ENCODE peak calls at places on chromosomes 2 and 18, in seven cellular contexts. N is A549, J is stomach, W is breast epithelium, O is right lobe of liver, R is adrenal gland, F is prostate gland. C is an unnamed sample.

GRCh38 chr2:1550658-1551316 is 137.5 kb downstream of the TPO start:
- DNase-seq in F (peak; percentile 33), O (peak; percentile 74), J (peak; percentile 66), R (peak; percentile 62), N (peak; percentile 46), W (no peak), C (peak; percentile 66)

GRCh38 chr2:70560452-70560851 is 6.8 kb upstream of the TGFA start:
- DNase-seq in O (no peak), J (no peak), R (no peak), F (no peak), N (no peak), W (no peak), C (no peak)

GRCh38 chr18:12744103-12744502 is 41.3 kb downstream of the PSMG2 start:
- DNase-seq in W (no peak), F (no peak), O (no peak), N (peak; percentile 69), R (no peak), J (no peak), C (no peak)

GRCh38 chr2:98649992-98650375 is 41.6 kb downstream of the UNC50 start:
- DNase-seq in O (no peak), R (no peak), F (no peak), J (no peak), W (no peak), N (no peak), C (no peak)

GRCh38 chr2:233801357-233802131 is 23.4 kb downstream of the MROH2A start:
- DNase-seq in N (no peak), W (no peak), O (no peak), J (peak; percentile 14), R (no peak), F (no peak), C (no peak)

GRCh38 chr18:59730896-59731295 is 33.7 kb upstream of the CCBE1 start:
- DNase-seq in F (no peak), N (no peak), W (no peak), R (no peak), O (no peak), J (no peak), C (no peak)

GRCh38 chr2:64649626-64650025 is 4.1 kb downstream of the SERTAD2 start:
- DNase-seq in O (peak; percentile 51), F (peak; percentile 84), J (peak; percentile 45), W (peak; percentile 76), N (no peak), R (no peak), C (peak; percentile 61)

GRCh38 chr2:158586491-158586890 is 129.7 kb downstream of the PKP4 start:
- DNase-seq in J (no peak), F (no peak), O (no peak), N (peak; percentile 55), R (no peak), W (no peak), C (no peak)

GRCh38 chr2:186129767-186130581 is 356.1 kb upstream of the ZC3H15 start:
- DNase-seq in N (peak; percentile 15), F (no peak), R (no peak), J (no peak), O (no peak), W (no peak), C (peak; percentile 8)

GRCh38 chr2:102186676-102187190 is at the start of gene IL1RL2:
- DNase-seq in N (no peak), J (peak; percentile 57), R (no peak), O (peak; percentile 64), W (peak; percentile 54), F (peak; percentile 55), C (no peak)

GRCh38 chr18:79418642-79419041 is 22.9 kb downstream of the NFATC1 start:
- DNase-seq in F (no peak), O (no peak), R (no peak), W (no peak), J (no peak), N (no peak), C (no peak)

GRCh38 chr2:158912765-158913164 is 55.7 kb upstream of the TANC1 start:
- DNase-seq in R (no peak), O (no peak), F (no peak), N (no peak), W (no peak), J (no peak), C (no peak)

GRCh38 chr2:241948901-241949735 is 79.6 kb downstream of the RTP5 start:
- DNase-seq in O (no peak), R (no peak), J (no peak), F (no peak), W (no peak), N (no peak), C (no peak)

GRCh38 chr2:37582911-37583310 is 88.5 kb downstream of the CDC42EP3 start:
- DNase-seq in F (no peak), W (no peak), J (no peak), O (no peak), N (no peak), R (no peak), C (no peak)

GRCh38 chr2:241849616-241850543 is 8.8 kb downstream of the PDCD1 start:
- DNase-seq in W (no peak), N (no peak), F (no peak), O (no peak), J (no peak), R (peak; percentile 12), C (no peak)

GRCh38 chr18:34600874-34601273 is 109.2 kb upstream of the DTNA start:
- DNase-seq in O (no peak), R (no peak), N (no peak), W (no peak), J (no peak), F (no peak), C (no peak)

GRCh38 chr2:218456849-218457248 is 37.9 kb downstream of the VIL1 start:
- DNase-seq in F (no peak), N (no peak), J (no peak), W (no peak), R (no peak), O (no peak), C (no peak)

GRCh38 chr2:111239107-111239506 is 118.4 kb downstream of the BCL2L11 start:
- DNase-seq in N (no peak), W (no peak), J (no peak), R (no peak), O (no peak), F (no peak), C (no peak)

GRCh38 chr18:46756172-46756558 is 688 bp downstream of the ST8SIA5 start:
- DNase-seq in F (no peak), W (no peak), R (no peak), J (no peak), O (no peak), N (no peak), C (no peak)

GRCh38 chr2:68225119-68225632 is 27.2 kb downstream of the PPP3R1 start:
- DNase-seq in N (peak; percentile 77), J (peak; percentile 31), W (no peak), R (peak; percentile 54), F (no peak), O (peak; percentile 35), C (peak; percentile 26)

GRCh38 chr2:207885010-207885409 is 115.3 kb upstream of the FZD5 start:
- DNase-seq in N (no peak), W (no peak), F (no peak), O (no peak), R (no peak), J (no peak), C (no peak)

DNA sequence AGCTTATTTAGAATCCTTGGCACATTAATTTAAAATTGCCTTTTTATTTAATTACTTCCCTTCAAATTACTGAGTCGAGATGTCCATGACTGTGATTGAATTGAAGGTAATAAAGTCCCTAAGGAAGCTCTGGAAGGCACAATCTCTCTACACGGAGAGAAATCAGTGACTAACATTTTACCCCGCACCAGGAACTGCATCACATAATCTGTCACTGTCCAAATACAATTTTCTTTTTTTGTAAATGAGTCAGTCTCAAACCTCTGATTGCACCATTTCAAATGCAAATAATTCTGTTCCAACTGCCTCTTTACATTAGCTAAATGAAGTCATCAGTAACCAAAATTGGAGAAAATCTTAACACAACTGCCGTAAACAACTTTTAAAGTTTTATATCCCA is 311.9 kb downstream of the CCDC178 start:
- DNase-seq in W (no peak), N (no peak), J (no peak), O (no peak), R (no peak), F (no peak), C (no peak)
- H3K27ac ChIP-seq in W (no peak overlapping the region), N (no peak overlapping the region), J (no peak overlapping the region), O (no peak overlapping the region), R (no peak overlapping the region), F (no peak overlapping the region), C (no peak overlapping the region)

GRCh38 chr2:29463181-29463900 is 348.1 kb downstream of the CLIP4 start:
- DNase-seq in O (no peak), J (no peak), N (no peak), R (no peak), W (no peak), F (no peak), C (no peak)

GRCh38 chr2:29460191-29460590 is 345.0 kb downstream of the CLIP4 start:
- DNase-seq in N (no peak), F (no peak), R (no peak), O (no peak), J (no peak), W (no peak), C (no peak)

GRCh38 chr2:29459445-29460179 is 344.4 kb downstream of the CLIP4 start:
- DNase-seq in F (no peak), R (no peak), O (no peak), J (no peak), W (no peak), N (no peak), C (no peak)

GRCh38 chr2:29456429-29456828 is 341.2 kb downstream of the CLIP4 start:
- DNase-seq in N (no peak), O (no peak), R (no peak), W (no peak), J (no peak), F (no peak), C (no peak)

GRCh38 chr2:29462293-29462692 is 347.1 kb downstream of the CLIP4 start:
- DNase-seq in O (no peak), F (no peak), R (no peak), N (no peak), W (no peak), J (no peak), C (no peak)
- H3K4me1 ChIP-seq in O (no peaks in the 10 kb centered on the region), F (no peaks in the 10 kb centered on the region), R (no peaks in the 10 kb centered on the region), N (no peaks in the 10 kb centered on the region), W (no peaks in the 10 kb centered on the region), J (no peaks in the 10 kb centered on the region), C (no peaks in the 10 kb centered on the region)

GRCh38 chr2:74002515-74003391 is 18.0 kb downstream of the TET3 start:
- DNase-seq in R (peak; percentile 76), N (peak; percentile 33), W (peak; percentile 51), O (peak; percentile 91), J (peak; percentile 87), F (peak; percentile 78), C (peak; percentile 89)
- TF ChIP-seq POLR2A in R (peak; percentile 39), N (no peak), W (no peak), O (peak; percentile 58), J (no peak), F (peak; percentile 83), C (peak; percentile 37)

DNA sequence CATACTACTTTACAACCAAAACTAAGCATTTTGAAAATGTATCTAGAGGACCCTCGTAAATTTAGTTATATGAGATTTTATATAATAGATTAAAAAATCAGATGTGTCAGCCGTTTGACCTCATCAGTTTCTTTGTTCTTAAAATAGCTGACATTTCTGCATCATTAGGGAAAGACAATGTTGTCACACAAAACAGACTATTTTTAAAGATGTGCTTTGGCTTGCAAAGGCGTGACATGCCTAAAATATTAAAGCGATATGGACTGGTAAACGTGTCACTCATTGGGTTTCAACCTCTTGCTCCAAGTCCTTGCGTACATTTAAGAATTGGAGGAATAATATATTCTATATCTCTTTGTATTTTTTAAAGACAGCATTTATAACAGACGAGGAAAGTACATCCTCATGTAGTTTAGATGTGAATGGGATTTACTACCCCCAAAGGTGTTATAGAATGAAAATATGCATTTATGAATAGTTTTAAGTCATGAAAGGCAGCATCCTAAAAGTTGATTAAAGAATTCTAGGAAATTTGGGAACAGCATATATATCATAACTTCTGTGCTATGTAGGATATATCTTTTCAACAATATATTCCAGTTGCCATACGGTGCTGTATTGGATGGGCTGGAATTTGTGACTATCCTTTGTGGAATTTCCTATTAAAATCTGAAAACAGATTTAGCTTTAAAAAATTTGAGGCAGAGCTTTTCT is 3.8 kb downstream of the MYL12A start:
- DNase-seq in R (no peak), O (no peak), J (no peak), W (no peak), N (no peak), F (no peak), C (no peak)
- H3K27ac ChIP-seq in R (peak overlapping the region; percentile 33), O (no peak overlapping the region), J (no peak overlapping the region), W (peak overlapping the region; percentile 35), N (no peak overlapping the region), F (no peak overlapping the region), C (peak overlapping the region; percentile 99)

C was measured in body of pancreas.